ENCODE peak calls at places on chromosomes 6 and 20, in nine cellular contexts. One of them, this sample, is unnamed.

GRCh38 chr6:83108378-83108777 is 40.9 kb downstream of the DOP1A start:
- DNase-seq in OCI-LY7: no peak
- DNase-seq in SK-N-SH: no peak
- DNase-seq in hepatocyte: no peak
- DNase-seq in GM23338: no peak
- DNase-seq in PC-3: no peak
- DNase-seq in neural progenitor cell: no peak
- DNase-seq in HCT116: no peak
- DNase-seq in MM.1S: no peak
- DNase-seq in this sample: no peak

GRCh38 chr6:1586256-1586655 is 23.5 kb upstream of the FOXC1 start:
- DNase-seq in SK-N-SH: no peak
- DNase-seq in OCI-LY7: no peak
- DNase-seq in HCT116: no peak
- DNase-seq in GM23338: no peak
- DNase-seq in hepatocyte: no peak
- DNase-seq in PC-3: no peak
- DNase-seq in neural progenitor cell: no peak
- DNase-seq in MM.1S: no peak
- DNase-seq in this sample: no peak

GRCh38 chr20:9613871-9614270 is 99.5 kb downstream of the LAMP5 start:
- DNase-seq in HCT116: no peak
- DNase-seq in PC-3: no peak
- DNase-seq in GM23338: no peak
- DNase-seq in OCI-LY7: no peak
- DNase-seq in neural progenitor cell: no peak
- DNase-seq in SK-N-SH: no peak
- DNase-seq in MM.1S: no peak
- DNase-seq in hepatocyte: no peak
- DNase-seq in this sample: no peak

GRCh38 chr20:31695849-31696804 is 26.5 kb downstream of the BCL2L1 start:
- DNase-seq in hepatocyte: peak; percentile 80
- DNase-seq in SK-N-SH: no peak
- DNase-seq in PC-3: peak; percentile 95
- DNase-seq in HCT116: peak; percentile 84
- DNase-seq in MM.1S: no peak
- DNase-seq in neural progenitor cell: no peak
- DNase-seq in OCI-LY7: no peak
- DNase-seq in GM23338: no peak
- DNase-seq in this sample: peak; percentile 76

GRCh38 chr6:136613477-136613876 is 63.3 kb upstream of the MAP7 start:
- DNase-seq in MM.1S: no peak
- DNase-seq in neural progenitor cell: no peak
- DNase-seq in hepatocyte: no peak
- DNase-seq in GM23338: no peak
- DNase-seq in HCT116: no peak
- DNase-seq in PC-3: no peak
- DNase-seq in SK-N-SH: no peak
- DNase-seq in OCI-LY7: no peak
- DNase-seq in this sample: peak; percentile 4

GRCh38 chr6:7540595-7540994 is 876 bp upstream of the DSP start:
- DNase-seq in HCT116: no peak
- DNase-seq in SK-N-SH: peak; percentile 19
- DNase-seq in OCI-LY7: no peak
- DNase-seq in PC-3: no peak
- DNase-seq in neural progenitor cell: peak; percentile 51
- DNase-seq in hepatocyte: peak; percentile 64
- DNase-seq in GM23338: peak; percentile 73
- DNase-seq in MM.1S: no peak
- DNase-seq in this sample: peak; percentile 67

GRCh38 chr6:169805242-169805838 is 53.9 kb downstream of the ERMARD start:
- DNase-seq in neural progenitor cell: no peak
- DNase-seq in OCI-LY7: no peak
- DNase-seq in SK-N-SH: no peak
- DNase-seq in hepatocyte: no peak
- DNase-seq in MM.1S: no peak
- DNase-seq in GM23338: no peak
- DNase-seq in PC-3: no peak
- DNase-seq in HCT116: no peak
- DNase-seq in this sample: no peak

GRCh38 chr6:53142810-53143209 is 5.8 kb downstream of the GCM1 start:
- DNase-seq in neural progenitor cell: no peak
- DNase-seq in HCT116: no peak
- DNase-seq in MM.1S: no peak
- DNase-seq in hepatocyte: no peak
- DNase-seq in SK-N-SH: no peak
- DNase-seq in GM23338: no peak
- DNase-seq in PC-3: no peak
- DNase-seq in OCI-LY7: no peak
- DNase-seq in this sample: no peak

GRCh38 chr20:42432931-42433330 is 756.8 kb downstream of the PTPRT start:
- DNase-seq in MM.1S: no peak
- DNase-seq in neural progenitor cell: no peak
- DNase-seq in HCT116: no peak
- DNase-seq in GM23338: no peak
- DNase-seq in hepatocyte: peak; percentile 26
- DNase-seq in SK-N-SH: no peak
- DNase-seq in PC-3: no peak
- DNase-seq in OCI-LY7: no peak
- DNase-seq in this sample: no peak

GRCh38 chr20:34491932-34492509 is 24.2 kb upstream of the DYNLRB1 start:
- DNase-seq in HCT116: no peak
- DNase-seq in SK-N-SH: no peak
- DNase-seq in MM.1S: no peak
- DNase-seq in neural progenitor cell: no peak
- DNase-seq in OCI-LY7: no peak
- DNase-seq in GM23338: no peak
- DNase-seq in PC-3: no peak
- DNase-seq in hepatocyte: no peak
- DNase-seq in this sample: no peak

GRCh38 chr6:96184798-96185197 is 169.0 kb downstream of the FUT9 start:
- DNase-seq in MM.1S: no peak
- DNase-seq in OCI-LY7: no peak
- DNase-seq in GM23338: peak; percentile 76
- DNase-seq in HCT116: no peak
- DNase-seq in SK-N-SH: no peak
- DNase-seq in neural progenitor cell: peak; percentile 20
- DNase-seq in PC-3: no peak
- DNase-seq in hepatocyte: no peak
- DNase-seq in this sample: no peak

GRCh38 chr6:38720295-38720694 is 5.2 kb downstream of the DNAH8 start:
- DNase-seq in PC-3: peak; percentile 60
- DNase-seq in HCT116: peak; percentile 12
- DNase-seq in neural progenitor cell: peak; percentile 77
- DNase-seq in GM23338: peak; percentile 74
- DNase-seq in OCI-LY7: no peak
- DNase-seq in hepatocyte: no peak
- DNase-seq in SK-N-SH: no peak
- DNase-seq in MM.1S: no peak
- DNase-seq in this sample: no peak

GRCh38 chr6:26251354-26252081 is 113.5 kb upstream of the BTN3A2 start:
- DNase-seq in SK-N-SH: peak; percentile 69
- DNase-seq in neural progenitor cell: peak; percentile 89
- DNase-seq in PC-3: peak; percentile 78
- DNase-seq in MM.1S: peak; percentile 95
- DNase-seq in GM23338: peak; percentile 91
- DNase-seq in hepatocyte: peak; percentile 87
- DNase-seq in OCI-LY7: no peak
- DNase-seq in HCT116: no peak
- DNase-seq in this sample: peak; percentile 52

GRCh38 chr20:62776692-62777527 is 19.4 kb upstream of the MRGBP start:
- DNase-seq in HCT116: peak; percentile 75
- DNase-seq in hepatocyte: no peak
- DNase-seq in GM23338: peak; percentile 67
- DNase-seq in OCI-LY7: peak; percentile 86
- DNase-seq in MM.1S: peak; percentile 53
- DNase-seq in neural progenitor cell: no peak
- DNase-seq in SK-N-SH: peak; percentile 78
- DNase-seq in PC-3: peak; percentile 62
- DNase-seq in this sample: no peak

GRCh38 chr6:25017486-25017885 is 81.7 kb upstream of the RIPOR2 start:
- DNase-seq in GM23338: peak; percentile 30
- DNase-seq in PC-3: peak; percentile 79
- DNase-seq in hepatocyte: no peak
- DNase-seq in neural progenitor cell: no peak
- DNase-seq in OCI-LY7: peak; percentile 31
- DNase-seq in SK-N-SH: no peak
- DNase-seq in HCT116: no peak
- DNase-seq in MM.1S: no peak
- DNase-seq in this sample: no peak

GRCh38 chr6:43076928-43077809 is 1.1 kb downstream of the PTK7 start:
- DNase-seq in neural progenitor cell: peak; percentile 78
- DNase-seq in hepatocyte: peak; percentile 62
- DNase-seq in PC-3: peak; percentile 53
- DNase-seq in MM.1S: no peak
- DNase-seq in SK-N-SH: peak; percentile 80
- DNase-seq in GM23338: peak; percentile 86
- DNase-seq in OCI-LY7: peak; percentile 49
- DNase-seq in HCT116: no peak
- DNase-seq in this sample: peak; percentile 72

DNA sequence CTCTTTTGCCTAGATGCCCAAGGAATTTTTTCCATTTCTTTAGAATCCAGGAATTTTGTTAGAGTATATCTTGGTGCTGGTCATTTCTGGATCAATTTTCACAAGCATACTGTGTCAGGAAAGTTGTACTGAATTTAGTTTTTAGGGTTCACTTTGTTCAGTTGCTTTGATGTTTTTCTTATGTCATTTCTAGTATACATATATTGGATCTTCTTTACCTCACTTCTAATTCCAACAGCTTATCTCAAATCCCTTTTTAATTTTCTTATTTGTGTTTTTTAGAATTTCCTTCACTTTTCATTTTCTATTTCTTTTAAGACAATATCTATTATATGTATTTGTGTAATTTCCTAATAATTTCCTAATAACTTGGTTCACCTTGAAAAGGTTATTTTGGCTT is 281.0 kb upstream of the AGPAT4 start:
- DNase-seq in hepatocyte: no peak
- DNase-seq in SK-N-SH: no peak
- DNase-seq in OCI-LY7: no peak
- DNase-seq in GM23338: no peak
- DNase-seq in PC-3: no peak
- DNase-seq in HCT116: no peak
- DNase-seq in neural progenitor cell: no peak
- DNase-seq in MM.1S: no peak
- DNase-seq in this sample: no peak
- TF ChIP-seq EZH2phosphoT487 in hepatocyte: no peak
- TF ChIP-seq EZH2phosphoT487 in SK-N-SH: no peak
- TF ChIP-seq EZH2phosphoT487 in OCI-LY7: no peak
- TF ChIP-seq EZH2phosphoT487 in GM23338: no peak
- TF ChIP-seq EZH2phosphoT487 in PC-3: no peak
- TF ChIP-seq EZH2phosphoT487 in HCT116: no peak
- TF ChIP-seq EZH2phosphoT487 in neural progenitor cell: no peak
- TF ChIP-seq EZH2phosphoT487 in MM.1S: no peak
- TF ChIP-seq EZH2phosphoT487 in this sample: no peak

GRCh38 chr6:138106665-138107077 is 548 bp downstream of the PERP start:
- DNase-seq in MM.1S: no peak
- DNase-seq in PC-3: no peak
- DNase-seq in OCI-LY7: no peak
- DNase-seq in hepatocyte: no peak
- DNase-seq in SK-N-SH: no peak
- DNase-seq in HCT116: no peak
- DNase-seq in neural progenitor cell: no peak
- DNase-seq in GM23338: no peak
- DNase-seq in this sample: no peak
- H3K27ac ChIP-seq in MM.1S: peak overlapping the region; percentile 90
- H3K27ac ChIP-seq in PC-3: peak overlapping the region; percentile 69
- H3K27ac ChIP-seq in OCI-LY7: no peak overlapping the region
- H3K27ac ChIP-seq in hepatocyte: peak overlapping the region; percentile 98
- H3K27ac ChIP-seq in SK-N-SH: no peak overlapping the region
- H3K27ac ChIP-seq in HCT116: peak overlapping the region; percentile 92
- H3K27ac ChIP-seq in neural progenitor cell: peak overlapping the region; percentile 78
- H3K27ac ChIP-seq in GM23338: peak overlapping the region; percentile 16
- H3K27ac ChIP-seq in this sample: no peak overlapping the region

GRCh38 chr6:117906905-117907599 is at the start of gene SLC35F1:
- DNase-seq in SK-N-SH: peak; percentile 80
- DNase-seq in PC-3: no peak
- DNase-seq in hepatocyte: peak; percentile 64
- DNase-seq in MM.1S: peak; percentile 70
- DNase-seq in OCI-LY7: no peak
- DNase-seq in HCT116: no peak
- DNase-seq in GM23338: peak; percentile 88
- DNase-seq in neural progenitor cell: peak; percentile 89
- DNase-seq in this sample: peak; percentile 47
- TF ChIP-seq EZH2phosphoT487 in SK-N-SH: no peak
- TF ChIP-seq EZH2phosphoT487 in PC-3: no peak
- TF ChIP-seq EZH2phosphoT487 in hepatocyte: no peak
- TF ChIP-seq EZH2phosphoT487 in MM.1S: no peak
- TF ChIP-seq EZH2phosphoT487 in OCI-LY7: no peak
- TF ChIP-seq EZH2phosphoT487 in HCT116: no peak
- TF ChIP-seq EZH2phosphoT487 in GM23338: no peak
- TF ChIP-seq EZH2phosphoT487 in neural progenitor cell: no peak
- TF ChIP-seq EZH2phosphoT487 in this sample: no peak

GRCh38 chr6:144340541-144341371 is 55.6 kb downstream of the UTRN start:
- DNase-seq in neural progenitor cell: no peak
- DNase-seq in SK-N-SH: no peak
- DNase-seq in GM23338: no peak
- DNase-seq in MM.1S: no peak
- DNase-seq in PC-3: peak; percentile 53
- DNase-seq in OCI-LY7: no peak
- DNase-seq in HCT116: no peak
- DNase-seq in hepatocyte: no peak
- DNase-seq in this sample: peak; percentile 43
- H3K27ac ChIP-seq in neural progenitor cell: no peak overlapping the region
- H3K27ac ChIP-seq in SK-N-SH: peak overlapping the region; percentile 29
- H3K27ac ChIP-seq in GM23338: no peak overlapping the region
- H3K27ac ChIP-seq in MM.1S: no peak overlapping the region
- H3K27ac ChIP-seq in PC-3: peak overlapping the region; percentile 59
- H3K27ac ChIP-seq in OCI-LY7: no peak overlapping the region
- H3K27ac ChIP-seq in HCT116: no peak overlapping the region
- H3K27ac ChIP-seq in hepatocyte: no peak overlapping the region
- H3K27ac ChIP-seq in this sample: no peak overlapping the region

GRCh38 chr6:5138995-5139827 is 54.1 kb downstream of the PPP1R3G start:
- DNase-seq in PC-3: no peak
- DNase-seq in neural progenitor cell: peak; percentile 52
- DNase-seq in HCT116: no peak
- DNase-seq in SK-N-SH: no peak
- DNase-seq in OCI-LY7: no peak
- DNase-seq in hepatocyte: no peak
- DNase-seq in MM.1S: no peak
- DNase-seq in GM23338: peak; percentile 71
- DNase-seq in this sample: no peak
- TF ChIP-seq EZH2phosphoT487 in PC-3: no peak
- TF ChIP-seq EZH2phosphoT487 in neural progenitor cell: no peak
- TF ChIP-seq EZH2phosphoT487 in HCT116: no peak
- TF ChIP-seq EZH2phosphoT487 in SK-N-SH: no peak
- TF ChIP-seq EZH2phosphoT487 in OCI-LY7: no peak
- TF ChIP-seq EZH2phosphoT487 in hepatocyte: no peak
- TF ChIP-seq EZH2phosphoT487 in MM.1S: no peak
- TF ChIP-seq EZH2phosphoT487 in GM23338: no peak
- TF ChIP-seq EZH2phosphoT487 in this sample: no peak